ENCODE peak calls at places on chromosomes 13 and 19, in four cellular contexts. One of them, this sample, is unnamed.

GRCh38 chr19:9324584-9324962 is 594 bp downstream of the ZNF559 start:
- DNase-seq in esophagus muscularis mucosa: no peak
- DNase-seq in endothelial cell of umbilical vein: no peak
- DNase-seq in breast epithelium: no peak
- DNase-seq in this sample: no peak

GRCh38 chr13:22077764-22078163 is 406.9 kb downstream of the FGF9 start:
- DNase-seq in esophagus muscularis mucosa: no peak
- DNase-seq in endothelial cell of umbilical vein: no peak
- DNase-seq in breast epithelium: no peak
- DNase-seq in this sample: no peak

GRCh38 chr13:25633108-25633507 is 261.3 kb downstream of the ATP8A2 start:
- DNase-seq in esophagus muscularis mucosa: no peak
- DNase-seq in endothelial cell of umbilical vein: no peak
- DNase-seq in breast epithelium: no peak
- DNase-seq in this sample: no peak

GRCh38 chr19:17289489-17289888 is 7.8 kb downstream of the ANKLE1 start:
- DNase-seq in esophagus muscularis mucosa: peak
- DNase-seq in endothelial cell of umbilical vein: peak
- DNase-seq in breast epithelium: no peak
- DNase-seq in this sample: no peak

GRCh38 chr19:36256064-36256463 is 41.2 kb downstream of the ZNF146 start:
- DNase-seq in esophagus muscularis mucosa: no peak
- DNase-seq in endothelial cell of umbilical vein: no peak
- DNase-seq in breast epithelium: no peak
- DNase-seq in this sample: no peak

GRCh38 chr19:43552198-43552450 is 19.1 kb downstream of the ZNF575 start:
- DNase-seq in esophagus muscularis mucosa: no peak
- DNase-seq in endothelial cell of umbilical vein: no peak
- DNase-seq in breast epithelium: no peak
- DNase-seq in this sample: no peak

GRCh38 chr13:101552797-101553196 is 100.3 kb downstream of the ITGBL1 start:
- DNase-seq in esophagus muscularis mucosa: no peak
- DNase-seq in endothelial cell of umbilical vein: no peak
- DNase-seq in breast epithelium: no peak
- DNase-seq in this sample: no peak

GRCh38 chr13:23547000-23547590 is 23.1 kb upstream of the TNFRSF19 start:
- DNase-seq in esophagus muscularis mucosa: peak
- DNase-seq in endothelial cell of umbilical vein: peak
- DNase-seq in breast epithelium: no peak
- DNase-seq in this sample: no peak

GRCh38 chr19:46603752-46604241 is 2.7 kb downstream of the CALM3 start:
- DNase-seq in esophagus muscularis mucosa: no peak
- DNase-seq in endothelial cell of umbilical vein: no peak
- DNase-seq in breast epithelium: no peak
- DNase-seq in this sample: peak

GRCh38 chr19:29293736-29294342 is 80.9 kb upstream of the UQCRFS1 start:
- DNase-seq in esophagus muscularis mucosa: no peak
- DNase-seq in endothelial cell of umbilical vein: no peak
- DNase-seq in breast epithelium: no peak
- DNase-seq in this sample: no peak

GRCh38 chr13:47000166-47000565 is 103.3 kb upstream of the HTR2A start:
- DNase-seq in esophagus muscularis mucosa: no peak
- DNase-seq in endothelial cell of umbilical vein: no peak
- DNase-seq in breast epithelium: no peak
- DNase-seq in this sample: no peak

GRCh38 chr13:41402695-41403511 is 54.4 kb upstream of the RGCC start:
- DNase-seq in esophagus muscularis mucosa: peak
- DNase-seq in endothelial cell of umbilical vein: no peak
- DNase-seq in breast epithelium: no peak
- DNase-seq in this sample: no peak

GRCh38 chr13:46403851-46404731 is 17.0 kb upstream of the RUBCNL start:
- DNase-seq in esophagus muscularis mucosa: no peak
- DNase-seq in endothelial cell of umbilical vein: no peak
- DNase-seq in breast epithelium: no peak
- DNase-seq in this sample: no peak

GRCh38 chr13:24557121-24557520 is 44.5 kb upstream of the PARP4 start:
- DNase-seq in esophagus muscularis mucosa: no peak
- DNase-seq in endothelial cell of umbilical vein: no peak
- DNase-seq in breast epithelium: no peak
- DNase-seq in this sample: no peak

GRCh38 chr13:110560606-110561334 is 752 bp downstream of the RAB20 start:
- DNase-seq in esophagus muscularis mucosa: no peak
- DNase-seq in endothelial cell of umbilical vein: peak
- DNase-seq in breast epithelium: no peak
- DNase-seq in this sample: no peak

GRCh38 chr19:40718774-40719391 is 2.0 kb downstream of the ITPKC start:
- DNase-seq in esophagus muscularis mucosa: no peak
- DNase-seq in endothelial cell of umbilical vein: peak
- DNase-seq in breast epithelium: peak
- DNase-seq in this sample: peak

GRCh38 chr13:74200081-74200480 is 65.9 kb upstream of the KLF12 start:
- DNase-seq in esophagus muscularis mucosa: no peak
- DNase-seq in endothelial cell of umbilical vein: no peak
- DNase-seq in breast epithelium: no peak
- DNase-seq in this sample: no peak

GRCh38 chr19:21321134-21321533 is 8.1 kb downstream of the ZNF708 start:
- DNase-seq in esophagus muscularis mucosa: no peak
- DNase-seq in endothelial cell of umbilical vein: no peak
- DNase-seq in breast epithelium: no peak
- DNase-seq in this sample: no peak

GRCh38 chr13:100124265-100124664 is 35.4 kb downstream of the PCCA start:
- DNase-seq in esophagus muscularis mucosa: no peak
- DNase-seq in endothelial cell of umbilical vein: no peak
- DNase-seq in breast epithelium: no peak
- DNase-seq in this sample: no peak

GRCh38 chr19:27993619-27994018 is 1219.3 kb downstream of the UQCRFS1 start:
- DNase-seq in esophagus muscularis mucosa: no peak
- DNase-seq in endothelial cell of umbilical vein: no peak
- DNase-seq in breast epithelium: no peak
- DNase-seq in this sample: no peak

GRCh38 chr13:24693862-24694471 is 13.8 kb downstream of the ATP12A start:
- DNase-seq in esophagus muscularis mucosa: no peak
- DNase-seq in endothelial cell of umbilical vein: peak
- DNase-seq in breast epithelium: no peak
- DNase-seq in this sample: no peak

GRCh38 chr13:98785405-98785804 is 32.9 kb upstream of the SLC15A1 start:
- DNase-seq in esophagus muscularis mucosa: no peak
- DNase-seq in endothelial cell of umbilical vein: no peak
- DNase-seq in breast epithelium: no peak
- DNase-seq in this sample: no peak

GRCh38 chr19:53057904-53058579 is 13.5 kb downstream of the ERVV-2 start:
- DNase-seq in esophagus muscularis mucosa: no peak
- DNase-seq in endothelial cell of umbilical vein: no peak
- DNase-seq in breast epithelium: no peak
- DNase-seq in this sample: no peak

GRCh38 chr19:17037966-17038500 is 11.4 kb upstream of the CPAMD8 start:
- DNase-seq in esophagus muscularis mucosa: no peak
- DNase-seq in endothelial cell of umbilical vein: no peak
- DNase-seq in breast epithelium: no peak
- DNase-seq in this sample: no peak

GRCh38 chr13:30807392-30807791 is 72.0 kb downstream of the ALOX5AP start:
- DNase-seq in esophagus muscularis mucosa: no peak
- DNase-seq in endothelial cell of umbilical vein: no peak
- DNase-seq in breast epithelium: no peak
- DNase-seq in this sample: no peak

GRCh38 chr13:84609716-84610115 is 727.4 kb upstream of the SLITRK1 start:
- DNase-seq in esophagus muscularis mucosa: no peak
- DNase-seq in endothelial cell of umbilical vein: no peak
- DNase-seq in breast epithelium: no peak
- DNase-seq in this sample: no peak

GRCh38 chr19:5338661-5339469 is 1.7 kb downstream of the PTPRS start:
- DNase-seq in esophagus muscularis mucosa: no peak
- DNase-seq in endothelial cell of umbilical vein: no peak
- DNase-seq in breast epithelium: no peak
- DNase-seq in this sample: no peak

GRCh38 chr13:23496255-23496654 is 62.8 kb upstream of the SACS start:
- DNase-seq in esophagus muscularis mucosa: no peak
- DNase-seq in endothelial cell of umbilical vein: no peak
- DNase-seq in breast epithelium: no peak
- DNase-seq in this sample: no peak

GRCh38 chr19:17706750-17707181 is 12.5 kb upstream of the MAP1S start:
- DNase-seq in esophagus muscularis mucosa: no peak
- DNase-seq in endothelial cell of umbilical vein: peak
- DNase-seq in breast epithelium: no peak
- DNase-seq in this sample: no peak

GRCh38 chr13:30520571-30520970 is 54.8 kb upstream of the HMGB1 start:
- DNase-seq in esophagus muscularis mucosa: no peak
- DNase-seq in endothelial cell of umbilical vein: no peak
- DNase-seq in breast epithelium: no peak
- DNase-seq in this sample: no peak

DNA sequence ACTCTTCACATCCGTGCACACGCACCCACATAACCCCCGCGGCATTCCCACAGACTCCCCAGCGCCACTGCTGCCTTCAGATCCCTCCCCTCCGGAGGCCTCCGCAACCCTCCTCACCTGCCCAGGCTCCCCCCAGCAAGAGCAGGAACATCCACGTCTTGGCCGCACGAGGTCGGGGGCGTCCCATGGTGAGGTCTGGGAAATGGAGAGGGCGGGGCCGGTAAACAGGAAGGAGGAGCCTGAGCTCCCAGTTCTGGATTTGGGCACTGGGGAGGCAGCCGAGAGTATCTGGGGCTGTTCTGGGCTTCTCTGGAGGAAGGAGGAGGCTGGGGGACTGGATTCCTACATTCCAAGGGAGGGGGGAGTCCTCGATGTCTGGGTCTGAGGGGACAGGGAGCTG is 423 bp downstream of the KLK8 start:
- DNase-seq in esophagus muscularis mucosa: no peak
- DNase-seq in endothelial cell of umbilical vein: no peak
- DNase-seq in breast epithelium: peak
- DNase-seq in this sample: no peak
- TF ChIP-seq CTCF in esophagus muscularis mucosa: no peak
- TF ChIP-seq CTCF in endothelial cell of umbilical vein: no peak
- TF ChIP-seq CTCF in breast epithelium: no peak
- TF ChIP-seq CTCF in this sample: no peak

DNA sequence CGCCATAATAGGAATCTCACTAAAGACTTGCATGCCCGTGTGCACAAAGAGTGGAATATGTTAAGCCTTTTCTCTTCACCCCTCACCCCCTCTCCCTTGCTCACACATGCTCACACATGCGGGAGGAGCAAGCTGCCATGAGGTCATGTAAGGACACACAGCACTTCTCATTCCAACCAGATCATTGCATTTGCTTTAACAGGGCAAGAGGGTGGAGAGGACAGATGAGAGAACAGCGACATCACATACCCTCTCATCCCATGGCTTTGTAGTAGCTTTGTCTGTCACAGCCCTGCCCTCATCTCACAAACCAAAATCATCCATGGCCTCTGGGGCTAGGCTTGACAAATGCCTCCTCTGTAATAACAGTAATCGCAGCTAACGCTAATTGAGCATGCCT is 145.6 kb upstream of the FRY start:
- DNase-seq in esophagus muscularis mucosa: no peak
- DNase-seq in endothelial cell of umbilical vein: no peak
- DNase-seq in breast epithelium: no peak
- DNase-seq in this sample: no peak
- TF ChIP-seq CTCF in esophagus muscularis mucosa: no peak
- TF ChIP-seq CTCF in endothelial cell of umbilical vein: no peak
- TF ChIP-seq CTCF in breast epithelium: no peak
- TF ChIP-seq CTCF in this sample: no peak

GRCh38 chr13:95323930-95324662 is 22.8 kb upstream of the ABCC4 start:
- DNase-seq in esophagus muscularis mucosa: no peak
- DNase-seq in endothelial cell of umbilical vein: peak
- DNase-seq in breast epithelium: no peak
- DNase-seq in this sample: no peak

GRCh38 chr13:95326695-95327094 is 25.4 kb upstream of the ABCC4 start:
- DNase-seq in esophagus muscularis mucosa: no peak
- DNase-seq in endothelial cell of umbilical vein: no peak
- DNase-seq in breast epithelium: no peak
- DNase-seq in this sample: no peak

GRCh38 chr13:95325485-95325884 is 24.2 kb upstream of the ABCC4 start:
- DNase-seq in esophagus muscularis mucosa: no peak
- DNase-seq in endothelial cell of umbilical vein: no peak
- DNase-seq in breast epithelium: no peak
- DNase-seq in this sample: no peak

DNA sequence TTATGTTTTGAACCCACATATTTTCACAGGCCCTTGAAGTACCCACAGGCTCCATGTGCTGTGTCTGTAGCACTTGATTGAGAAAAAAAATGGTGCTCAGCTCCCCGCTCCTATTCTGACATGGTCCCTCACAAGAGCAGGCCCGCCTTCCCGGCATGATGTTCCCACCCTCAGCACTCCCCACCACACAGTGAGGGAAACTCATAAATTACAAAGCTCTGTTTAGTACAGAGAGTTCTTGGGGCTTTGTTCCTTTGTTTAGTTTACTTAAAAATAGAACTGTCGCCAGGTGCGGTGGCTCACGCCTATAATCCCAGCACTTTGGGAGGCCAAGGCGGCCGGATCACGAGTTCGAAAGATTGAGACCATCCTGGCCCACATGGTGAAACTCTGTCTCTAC is 25.9 kb upstream of the ABCC4 start:
- DNase-seq in esophagus muscularis mucosa: no peak
- DNase-seq in endothelial cell of umbilical vein: no peak
- DNase-seq in breast epithelium: no peak
- DNase-seq in this sample: no peak
- TF ChIP-seq CTCF in esophagus muscularis mucosa: no peak
- TF ChIP-seq CTCF in endothelial cell of umbilical vein: no peak
- TF ChIP-seq CTCF in breast epithelium: no peak
- TF ChIP-seq CTCF in this sample: no peak

GRCh38 chr13:114123876-114124275 is 8.5 kb downstream of the RASA3 start:
- DNase-seq in esophagus muscularis mucosa: no peak
- DNase-seq in endothelial cell of umbilical vein: no peak
- DNase-seq in breast epithelium: no peak
- DNase-seq in this sample: no peak
- TF ChIP-seq CTCF in esophagus muscularis mucosa: no peak
- TF ChIP-seq CTCF in endothelial cell of umbilical vein: no peak
- TF ChIP-seq CTCF in breast epithelium: no peak
- TF ChIP-seq CTCF in this sample: no peak

GRCh38 chr13:79631260-79631659 is 150.3 kb downstream of the NDFIP2 start:
- DNase-seq in esophagus muscularis mucosa: no peak
- DNase-seq in endothelial cell of umbilical vein: peak
- DNase-seq in breast epithelium: peak
- DNase-seq in this sample: no peak
- TF ChIP-seq CTCF in esophagus muscularis mucosa: no peak
- TF ChIP-seq CTCF in endothelial cell of umbilical vein: no peak
- TF ChIP-seq CTCF in breast epithelium: no peak
- TF ChIP-seq CTCF in this sample: peak